ENCODE peak calls at places on chromosomes 5 and 9, in eight cellular contexts. P is KBM-7; W is stimulated activated CD4-positive, alpha-beta T cell treated with anti-CD3 and anti-CD28 coated beads, Interleukin-15, amount 100 ng/mL, for 24 hours; N is GM20000; S is HTR-8/SVneo; J is GM10248; K is activated CD4-positive, alpha-beta T cell treated with anti-CD3 and anti-CD28 coated beads for 4 hours; O is T-helper 2 cell. T is an unnamed sample.

GRCh38 chr5:63456279-63456678 is 506.0 kb downstream of the HTR1A start:
- DNase-seq in S (no peak), W (no peak), O (no peak), P (no peak), N (no peak), J (no peak), K (no peak), T (peak)

GRCh38 chr9:75239176-75239575 is 150.9 kb downstream of the OSTF1 start:
- DNase-seq in W (no peak), J (no peak), P (peak), N (no peak), O (no peak), K (no peak), S (no peak), T (no peak)

GRCh38 chr5:91382530-91383026 is 539 bp downstream of the ARRDC3 start:
- DNase-seq in O (no peak), K (peak), N (no peak), J (no peak), P (peak), S (no peak), W (peak), T (peak)

GRCh38 chr9:94174164-94174563 is 84.9 kb upstream of the ZNF169 start:
- DNase-seq in W (no peak), O (no peak), N (no peak), S (no peak), P (no peak), K (no peak), J (no peak), T (no peak)

GRCh38 chr5:140998921-140999410 is 32.7 kb downstream of the PCDHAC2 start:
- DNase-seq in O (no peak), K (no peak), N (no peak), W (no peak), J (no peak), P (no peak), S (no peak), T (no peak)

GRCh38 chr5:95884021-95884333 is 61.5 kb upstream of the GLRX start:
- DNase-seq in J (no peak), S (no peak), W (no peak), N (no peak), P (no peak), K (no peak), O (no peak), T (no peak)

GRCh38 chr9:104094534-104095020 is 468 bp downstream of the SMC2 start:
- DNase-seq in W (no peak), P (no peak), N (no peak), O (no peak), J (no peak), S (peak), K (no peak), T (peak)

GRCh38 chr9:113187935-113188595 is 33.0 kb downstream of the FKBP15 start:
- DNase-seq in O (no peak), W (no peak), P (no peak), S (peak), N (no peak), J (no peak), K (no peak), T (peak)

GRCh38 chr9:21060919-21061561 is 16.7 kb downstream of the IFNB1 start:
- DNase-seq in K (no peak), O (no peak), J (no peak), N (peak), S (no peak), P (peak), W (peak), T (no peak)

T was measured in HS-5.